ENCODE peak calls at places on chromosomes 13 and 19, in seven cellular contexts. X is adrenal gland, U is mesendoderm, M is cardiac muscle cell, H is activated B cell treated with CpG ODN at 0.5 μM for 24 hours, Q is stomach, V is AG10803. P is an unnamed sample.

GRCh38 chr19:45177817-45178261 is at the start of gene TRAPPC6A:
- DNase-seq in X (no peak), U (no peak), M (no peak), H (no peak), Q (peak; percentile 39), V (peak; percentile 75), P (no peak)

GRCh38 chr19:13817615-13818371 is 22.6 kb downstream of the ZSWIM4 start:
- DNase-seq in X (no peak), U (peak; percentile 99), M (peak; percentile 82), H (no peak), Q (peak; percentile 87), V (no peak), P (peak; percentile 77)

GRCh38 chr13:74570834-74571233 is 436.6 kb upstream of the KLF12 start:
- DNase-seq in X (no peak), U (peak; percentile 81), M (no peak), H (no peak), Q (no peak), V (peak; percentile 58), P (no peak)

GRCh38 chr19:34366670-34367423 is 1.9 kb downstream of the GPI start:
- DNase-seq in X (peak; percentile 79), U (no peak), M (no peak), H (no peak), Q (no peak), V (peak; percentile 77), P (no peak)

GRCh38 chr13:104198811-104199210 is 1132.6 kb upstream of the SLC10A2 start:
- DNase-seq in X (no peak), U (no peak), M (no peak), H (no peak), Q (no peak), V (no peak), P (no peak)

GRCh38 chr19:8145969-8146368 is 3.4 kb downstream of the FBN3 start:
- DNase-seq in X (no peak), U (peak; percentile 40), M (no peak), H (no peak), Q (no peak), V (no peak), P (no peak)

GRCh38 chr19:917323-918151 is at the start of gene KISS1R:
- DNase-seq in X (no peak), U (peak; percentile 83), M (peak; percentile 75), H (peak; percentile 71), Q (peak; percentile 44), V (no peak), P (no peak)

GRCh38 chr19:58361900-58362271 is 665 bp downstream of the ZNF497 start:
- DNase-seq in X (peak; percentile 43), U (peak; percentile 80), M (no peak), H (no peak), Q (peak; percentile 38), V (peak; percentile 57), P (no peak)

GRCh38 chr19:379796-380195 is 29.2 kb downstream of the C2CD4C start:
- DNase-seq in X (no peak), U (no peak), M (no peak), H (no peak), Q (no peak), V (no peak), P (no peak)

GRCh38 chr13:75870397-75870801 is 234.3 kb downstream of the LMO7 start:
- DNase-seq in X (no peak), U (no peak), M (peak; percentile 33), H (no peak), Q (no peak), V (peak; percentile 27), P (no peak)

GRCh38 chr13:38384171-38384570 is 34.5 kb downstream of the UFM1 start:
- DNase-seq in X (no peak), U (no peak), M (no peak), H (no peak), Q (no peak), V (peak; percentile 66), P (no peak)

GRCh38 chr19:8366961-8367326 is 3.0 kb downstream of the ANGPTL4 start:
- DNase-seq in X (no peak), U (no peak), M (no peak), H (no peak), Q (no peak), V (peak; percentile 58), P (no peak)

GRCh38 chr13:34822681-34823080 is 119.4 kb upstream of the NBEA start:
- DNase-seq in X (no peak), U (no peak), M (no peak), H (no peak), Q (no peak), V (no peak), P (no peak)

GRCh38 chr19:16889429-16889882 is 657 bp downstream of the F2RL3 start:
- DNase-seq in X (peak; percentile 79), U (no peak), M (no peak), H (no peak), Q (no peak), V (no peak), P (no peak)

GRCh38 chr13:70890289-70890688 is 782.0 kb upstream of the KLHL1 start:
- DNase-seq in X (no peak), U (no peak), M (no peak), H (no peak), Q (no peak), V (no peak), P (no peak)

GRCh38 chr19:1568320-1569019 is at the start of gene MEX3D:
- DNase-seq in X (peak; percentile 74), U (peak; percentile 80), M (peak; percentile 89), H (peak; percentile 77), Q (peak; percentile 87), V (peak; percentile 56), P (peak; percentile 78)

GRCh38 chr13:108346376-108346775 is 76.9 kb downstream of the TNFSF13B start:
- DNase-seq in X (no peak), U (peak; percentile 52), M (no peak), H (no peak), Q (no peak), V (no peak), P (peak; percentile 51)

GRCh38 chr13:72244788-72245187 is 377.8 kb upstream of the DACH1 start:
- DNase-seq in X (no peak), U (no peak), M (no peak), H (no peak), Q (no peak), V (no peak), P (no peak)

GRCh38 chr13:41188584-41188983 is 5.8 kb downstream of the KBTBD7 start:
- DNase-seq in X (no peak), U (no peak), M (no peak), H (no peak), Q (no peak), V (no peak), P (no peak)

GRCh38 chr19:46107371-46107770 is 17.1 kb downstream of the IGFL3 start:
- DNase-seq in X (no peak), U (no peak), M (no peak), H (no peak), Q (no peak), V (peak; percentile 73), P (no peak)

GRCh38 chr13:91572944-91573535 is 174.6 kb downstream of the GPC5 start:
- DNase-seq in X (no peak), U (no peak), M (no peak), H (no peak), Q (no peak), V (no peak), P (no peak)

GRCh38 chr19:56966225-56966696 is 125.7 kb upstream of the PEG3 start:
- DNase-seq in X (peak; percentile 79), U (peak; percentile 36), M (no peak), H (no peak), Q (no peak), V (no peak), P (no peak)

GRCh38 chr13:102195566-102196462 is 206.0 kb downstream of the FGF14 start:
- DNase-seq in X (no peak), U (peak; percentile 30), M (no peak), H (no peak), Q (no peak), V (no peak), P (no peak)